ENCODE peak calls at places on chromosomes 2 and 18, in six cellular contexts. G is K562, C is A549, B is GM12878, I is HepG2, J is endothelial cell of umbilical vein. D is an unnamed sample.

GRCh38 chr2:9629222-9630000 is 1.4 kb downstream of the YWHAQ start:
- DNase-seq in G (no peak), C (no peak), B (no peak), I (no peak), J (peak), D (no peak)

GRCh38 chr2:172021074-172021931 is 21.6 kb downstream of the METAP1D start:
- DNase-seq in G (no peak), C (no peak), B (no peak), I (peak), J (no peak), D (no peak)

GRCh38 chr2:127455566-127456493 is 37.6 kb downstream of the PROC start:
- DNase-seq in G (no peak), C (no peak), B (no peak), I (peak), J (no peak), D (no peak)

GRCh38 chr2:119025013-119025412 is 83.0 kb downstream of the MARCO start:
- DNase-seq in G (no peak), C (no peak), B (no peak), I (no peak), J (no peak), D (no peak)

GRCh38 chr18:47881752-47882455 is 48.6 kb downstream of the SMAD2 start:
- DNase-seq in G (no peak), C (no peak), B (no peak), I (peak), J (no peak), D (no peak)

GRCh38 chr18:77857926-77858325 is 608.3 kb downstream of the GALR1 start:
- DNase-seq in G (no peak), C (no peak), B (no peak), I (no peak), J (no peak), D (no peak)

GRCh38 chr18:67273288-67273687 is 243.2 kb downstream of the DSEL start:
- DNase-seq in G (no peak), C (no peak), B (no peak), I (no peak), J (no peak), D (no peak)

GRCh38 chr18:26549486-26550435 is 1.4 kb upstream of the KCTD1 start:
- DNase-seq in G (no peak), C (peak), B (no peak), I (peak), J (peak), D (peak)

GRCh38 chr2:88139203-88139702 is 11.4 kb upstream of the FABP1 start:
- DNase-seq in G (no peak), C (no peak), B (no peak), I (peak), J (no peak), D (no peak)

GRCh38 chr18:35581555-35582309 is at the start of gene GALNT1:
- DNase-seq in G (peak), C (no peak), B (no peak), I (no peak), J (peak), D (peak)

GRCh38 chr2:234771985-234772774 is 179.6 kb upstream of the SH3BP4 start:
- DNase-seq in G (no peak), C (no peak), B (no peak), I (no peak), J (no peak), D (no peak)

GRCh38 chr18:77650799-77651385 is 401.2 kb downstream of the GALR1 start:
- DNase-seq in G (peak), C (peak), B (no peak), I (peak), J (no peak), D (peak)

GRCh38 chr2:230457793-230458192 is 41.8 kb downstream of the SP100 start:
- DNase-seq in G (no peak), C (no peak), B (no peak), I (no peak), J (no peak), D (no peak)

GRCh38 chr2:32061973-32062861 is 1.1 kb upstream of the SPAST start:
- DNase-seq in G (peak), C (no peak), B (no peak), I (peak), J (peak), D (peak)

GRCh38 chr2:171521361-171522056 is 765 bp upstream of the CYBRD1 start:
- DNase-seq in G (no peak), C (no peak), B (no peak), I (no peak), J (peak), D (peak)

GRCh38 chr2:67463810-67464209 is 66.7 kb downstream of the ETAA1 start:
- DNase-seq in G (no peak), C (no peak), B (no peak), I (no peak), J (peak), D (no peak)

GRCh38 chr2:130336150-130336876 is 6.4 kb upstream of the IMP4 start:
- DNase-seq in G (no peak), C (no peak), B (no peak), I (peak), J (no peak), D (no peak)
- TF ChIP-seq MAX in G (no peak), C (no peak), B (no peak), I (peak), J (no peak), D (no peak)

DNA sequence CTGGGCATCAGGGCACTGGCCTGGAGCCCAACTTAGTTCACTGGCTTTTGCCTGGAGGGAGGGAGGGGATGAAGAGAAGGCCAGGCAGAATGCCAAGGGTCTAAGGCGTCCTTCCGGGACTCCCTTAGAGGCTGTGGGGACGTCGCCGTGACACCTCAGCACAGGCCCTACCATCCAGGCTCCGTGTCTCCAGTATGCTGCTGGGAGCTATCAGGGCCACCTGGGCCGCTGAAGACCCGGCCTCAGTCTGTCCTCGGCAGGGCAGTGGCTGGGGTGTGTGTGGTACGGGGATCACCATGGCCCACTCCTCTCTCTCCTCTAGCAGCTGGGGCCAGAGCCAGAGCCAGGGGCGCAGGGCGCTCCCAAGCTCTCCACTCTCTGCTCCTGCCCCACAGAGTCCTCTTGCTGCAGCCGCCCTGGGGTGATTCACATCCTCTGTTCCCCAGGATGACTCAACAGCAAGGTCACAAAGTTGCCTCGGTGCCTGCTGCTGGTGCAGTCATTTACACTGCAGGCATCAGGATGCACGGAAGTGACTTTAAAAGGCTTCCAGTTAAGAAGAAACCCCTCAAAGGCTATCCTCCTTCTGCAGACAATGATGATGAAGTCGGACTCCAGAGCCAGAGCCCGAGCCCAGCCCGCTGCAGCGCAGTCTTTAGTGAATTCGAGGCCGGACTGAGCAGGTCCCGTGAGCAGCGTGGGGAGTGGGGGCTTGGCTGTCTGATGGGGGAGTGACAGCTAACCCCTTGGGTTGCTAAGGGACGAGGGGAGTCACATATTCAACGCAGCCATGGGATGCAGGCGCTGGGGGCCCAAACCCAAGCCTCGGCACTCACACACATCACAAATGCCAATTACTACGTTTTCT is 31.9 kb downstream of the SNORC start:
- DNase-seq in G (no peak), C (peak), B (no peak), I (peak), J (peak), D (peak)
- TF ChIP-seq POLR2A in G (no peak), C (no peak), B (no peak), I (no peak), J (no peak), D (no peak)

GRCh38 chr2:187854801-187855200 is 300.6 kb upstream of the TFPI start:
- DNase-seq in G (no peak), C (no peak), B (no peak), I (no peak), J (no peak), D (no peak)

GRCh38 chr2:187853413-187853812 is 299.2 kb upstream of the TFPI start:
- DNase-seq in G (no peak), C (no peak), B (no peak), I (no peak), J (peak), D (no peak)

GRCh38 chr2:187851955-187852624 is 297.9 kb upstream of the TFPI start:
- DNase-seq in G (no peak), C (no peak), B (no peak), I (no peak), J (no peak), D (no peak)

GRCh38 chr2:187857826-187858225 is 303.6 kb upstream of the TFPI start:
- DNase-seq in G (no peak), C (no peak), B (no peak), I (no peak), J (no peak), D (no peak)

GRCh38 chr2:187855689-187856088 is 301.5 kb upstream of the TFPI start:
- DNase-seq in G (no peak), C (no peak), B (no peak), I (no peak), J (no peak), D (no peak)
- TF ChIP-seq MYC in G (no peak), C (no peak), B (no peak), I (no peak), J (no peak), D (no peak)

GRCh38 chr2:228131833-228132232 is 49.7 kb downstream of the SPHKAP start:
- DNase-seq in G (no peak), C (no peak), B (no peak), I (no peak), J (no peak), D (no peak)
- TF ChIP-seq MAX in G (no peak), C (no peak), B (no peak), I (no peak), J (no peak), D (no peak)